ENCODE peak calls at places on chromosomes 4 and X, in four cellular contexts. V is A549, K is IMR-90, M is HepG2. A is an unnamed sample.

GRCh38 chr4:12242354-12242753 is 813.7 kb upstream of the HS3ST1 start:
- DNase-seq in K (no peak), V (no peak), M (no peak), A (no peak)

GRCh38 chrX:10597871-10598270 is 22.5 kb downstream of the MID1 start:
- DNase-seq in K (peak), M (peak), V (peak), A (peak)

GRCh38 chr4:174713181-174713580 is 115.9 kb downstream of the GLRA3 start:
- DNase-seq in K (no peak), V (no peak), M (no peak), A (no peak)

GRCh38 chr4:56424697-56425514 is 10.5 kb downstream of the PPAT start:
- DNase-seq in V (peak), K (peak), M (no peak), A (peak)

GRCh38 chr4:3803946-3804345 is 37.8 kb downstream of the ADRA2C start:
- DNase-seq in M (no peak), K (no peak), V (no peak), A (no peak)

GRCh38 chr4:7693237-7693608 is 246.4 kb downstream of the AFAP1 start:
- DNase-seq in M (no peak), K (no peak), V (no peak), A (no peak)

GRCh38 chr4:91894006-91894405 is 409.8 kb upstream of the GRID2 start:
- DNase-seq in M (no peak), K (no peak), V (no peak), A (no peak)

GRCh38 chr4:184262901-184263300 is 45.2 kb upstream of the ENPP6 start:
- DNase-seq in M (no peak), V (no peak), K (peak), A (no peak)

GRCh38 chrX:107700802-107701201 is 72.5 kb downstream of the PRPS1 start:
- DNase-seq in K (no peak), V (no peak), M (no peak), A (no peak)

GRCh38 chr4:80307774-80308465 is 27.6 kb upstream of the CFAP299 start:
- DNase-seq in M (no peak), V (no peak), K (peak), A (no peak)

GRCh38 chr4:153987291-153987690 is 198.4 kb upstream of the SFRP2 start:
- DNase-seq in V (no peak), M (no peak), K (no peak), A (no peak)

GRCh38 chr4:94207469-94208224 is at the start of gene SMARCAD1:
- DNase-seq in K (peak), M (peak), V (peak), A (peak)

GRCh38 chrX:397575-397974 is 10.9 kb upstream of the PPP2R3B start:
- DNase-seq in V (no peak), K (peak), M (no peak), A (no peak)

GRCh38 chrX:153913211-153913610 is 8.7 kb downstream of the AVPR2 start:
- DNase-seq in V (no peak), K (no peak), M (no peak), A (no peak)

GRCh38 chr4:176333076-176333475 is 13.3 kb downstream of the SPCS3 start:
- DNase-seq in M (no peak), V (no peak), K (peak), A (no peak)
- TF ChIP-seq MAZ in M (no peak), V (no peak), K (no peak), A (no peak)

GRCh38 chr4:53861856-53862610 is 202.4 kb downstream of the CHIC2 start:
- DNase-seq in K (peak), V (peak), M (no peak), A (no peak)
- TF ChIP-seq MAZ in K (no peak), V (no peak), M (no peak), A (no peak)

GRCh38 chrX:118864063-118864630 is 40.5 kb downstream of the ZCCHC12 start:
- DNase-seq in V (no peak), M (no peak), K (no peak), A (no peak)
- TF ChIP-seq MAZ in V (no peak), M (no peak), K (no peak), A (no peak)

GRCh38 chr4:87354168-87355102 is 31.8 kb upstream of the HSD17B13 start:
- DNase-seq in V (no peak), K (peak), M (no peak), A (no peak)

GRCh38 chr4:87356832-87357526 is 34.0 kb downstream of the HSD17B11 start:
- DNase-seq in M (no peak), K (no peak), V (no peak), A (no peak)

GRCh38 chr4:87363552-87363951 is 27.4 kb downstream of the HSD17B11 start:
- DNase-seq in V (peak), K (no peak), M (no peak), A (no peak)

GRCh38 chr4:87360338-87360935 is 30.6 kb downstream of the HSD17B11 start:
- DNase-seq in K (no peak), V (no peak), M (no peak), A (no peak)

GRCh38 chr4:87359258-87359657 is 31.7 kb downstream of the HSD17B11 start:
- DNase-seq in K (no peak), M (no peak), V (no peak), A (no peak)
- TF ChIP-seq MAZ in K (no peak), M (no peak), V (no peak), A (no peak)

GRCh38 chr4:69321153-69321729 is 41.0 kb downstream of the UGT2B28 start:
- DNase-seq in V (no peak), K (no peak), M (no peak), A (no peak)
- TF ChIP-seq MAZ in V (no peak), K (no peak), M (no peak), A (no peak)

GRCh38 chrX:32448320-32448719 is 763.0 kb downstream of the DMD start:
- DNase-seq in M (peak), V (no peak), K (no peak), A (no peak)
- TF ChIP-seq MAZ in M (no peak), V (no peak), K (no peak), A (no peak)

GRCh38 chr4:77695769-77696168 is 90.1 kb downstream of the CXCL13 start:
- DNase-seq in K (peak), V (peak), M (peak), A (peak)
- TF ChIP-seq MAZ in K (peak), V (no peak), M (no peak), A (no peak)

GRCh38 chrX:13085533-13085932 is 41.1 kb upstream of the FAM9C start:
- DNase-seq in V (no peak), M (no peak), K (no peak), A (no peak)
- TF ChIP-seq MAZ in V (no peak), M (no peak), K (no peak), A (no peak)

DNA sequence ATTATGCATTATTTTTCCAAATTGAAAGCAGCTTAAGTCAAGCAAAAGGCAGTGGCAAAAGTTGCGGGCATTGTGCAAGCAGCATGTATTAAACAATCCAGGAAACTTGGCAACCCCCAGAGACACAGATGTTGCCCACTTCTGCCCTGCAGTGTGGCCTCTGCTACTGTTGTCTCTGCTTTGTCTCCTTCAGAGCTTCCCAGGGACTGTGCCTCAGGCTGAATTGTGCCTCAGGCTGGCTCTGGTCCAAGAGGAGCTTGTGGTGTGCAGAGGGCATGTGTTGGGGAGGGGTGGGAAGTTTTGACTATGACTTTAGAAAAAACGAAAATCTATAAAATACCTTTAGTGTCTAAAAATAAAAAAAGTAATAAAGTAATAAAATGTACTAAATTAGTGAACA is 201.4 kb downstream of the CCSER1 start:
- DNase-seq in M (no peak), K (peak), V (no peak), A (no peak)
- TF ChIP-seq MAZ in M (no peak), K (no peak), V (no peak), A (no peak)

DNA sequence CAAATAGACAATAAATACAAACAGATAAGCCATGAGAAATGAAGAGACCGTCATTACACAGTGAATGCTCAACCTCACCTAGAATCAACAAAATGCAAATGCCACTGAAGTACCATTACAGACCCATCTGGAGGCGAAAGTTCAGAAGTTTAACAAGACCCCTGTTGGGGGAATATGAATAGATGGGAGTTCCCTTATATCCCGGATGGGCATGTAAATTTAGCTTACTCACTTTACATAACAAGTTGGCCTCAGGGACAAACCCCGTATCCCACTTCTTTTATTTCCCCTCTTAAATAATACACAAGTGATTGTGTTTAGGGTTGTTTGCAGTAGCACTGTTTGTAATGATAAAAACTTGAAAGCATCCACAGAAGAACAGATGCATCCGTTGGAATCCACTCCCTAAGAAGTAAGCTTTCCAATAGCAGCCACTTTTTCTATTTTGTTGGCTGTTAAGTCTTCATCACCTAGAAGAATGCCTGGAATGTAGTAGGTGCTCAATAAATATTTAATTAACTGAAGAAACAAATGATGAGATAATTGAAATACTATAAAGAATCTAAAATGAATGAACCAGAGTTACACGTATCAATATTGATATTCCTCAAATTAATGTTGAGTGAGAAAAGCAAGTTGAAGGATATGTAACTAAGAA is 1076.3 kb upstream of the TENM3 start:
- DNase-seq in M (no peak), K (no peak), V (no peak), A (no peak)
- TF ChIP-seq MAZ in M (no peak), K (no peak), V (no peak), A (no peak)

A was measured in K562.